ENCODE peak calls at places on chromosomes 5 and 9, in nine cellular contexts. J is CD8-positive, alpha-beta T cell; K is cardiac muscle cell; D is endothelial cell of umbilical vein; G is fibroblast of lung; P is lung; X is hepatocyte; O is lower leg skin; Y is esophagus squamous epithelium. W is an unnamed sample.

GRCh38 chr5:135651156-135651555 is 72.4 kb upstream of the CXCL14 start:
- DNase-seq in O (peak), J (no peak), K (no peak), D (no peak), Y (no peak), P (no peak), X (peak), G (peak), W (peak)

GRCh38 chr9:75636427-75637045 is 253.9 kb upstream of the PCSK5 start:
- DNase-seq in X (no peak), P (no peak), K (no peak), Y (no peak), D (no peak), O (no peak), G (no peak), J (no peak), W (no peak)

GRCh38 chr5:176676361-176676824 is 29.1 kb downstream of the TSPAN17 start:
- DNase-seq in O (no peak), D (no peak), Y (no peak), X (no peak), P (no peak), G (peak), J (no peak), K (peak), W (no peak)

GRCh38 chr9:115263731-115264130 is 145.8 kb upstream of the TNC start:
- DNase-seq in O (no peak), X (no peak), P (no peak), J (no peak), Y (no peak), G (peak), D (no peak), K (no peak), W (peak)

GRCh38 chr5:163248856-163249255 is 188.5 kb upstream of the CCNG1 start:
- DNase-seq in P (no peak), O (no peak), D (peak), Y (no peak), G (peak), J (no peak), X (no peak), K (no peak), W (no peak)

GRCh38 chr9:120931278-120932085 is 4.9 kb upstream of the TRAF1 start:
- DNase-seq in O (no peak), K (no peak), G (peak), J (peak), D (peak), Y (no peak), X (no peak), P (no peak), W (peak)

GRCh38 chr9:91845839-91846238 is 104.2 kb downstream of the ROR2 start:
- DNase-seq in J (no peak), X (no peak), G (no peak), D (no peak), K (no peak), Y (no peak), O (no peak), P (no peak), W (no peak)

GRCh38 chr9:128276574-128277270 is 646 bp downstream of the SWI5 start:
- DNase-seq in D (peak), Y (no peak), O (no peak), J (no peak), G (peak), K (peak), X (peak), P (no peak), W (peak)

GRCh38 chr9:4139201-4139600 is 160.7 kb downstream of the GLIS3 start:
- DNase-seq in G (no peak), X (no peak), P (no peak), J (no peak), Y (no peak), O (no peak), K (no peak), D (no peak), W (no peak)

GRCh38 chr9:18675345-18675744 is 201.4 kb downstream of the ADAMTSL1 start:
- DNase-seq in J (no peak), X (no peak), P (no peak), D (peak), G (peak), Y (no peak), K (no peak), O (no peak), W (no peak)

GRCh38 chr5:123511290-123511647 is 708 bp upstream of the CSNK1G3 start:
- DNase-seq in K (no peak), P (no peak), D (no peak), O (no peak), X (peak), J (no peak), G (peak), Y (no peak), W (peak)

GRCh38 chr5:71573611-71574010 is 13.5 kb upstream of the MCCC2 start:
- DNase-seq in G (no peak), K (peak), P (peak), J (no peak), Y (no peak), X (no peak), D (no peak), O (no peak), W (no peak)

GRCh38 chr9:130453487-130453886 is 8.7 kb downstream of the ASS1 start:
- DNase-seq in G (peak), J (no peak), O (no peak), K (peak), X (peak), Y (no peak), D (peak), P (no peak), W (no peak)

GRCh38 chr9:70753311-70753710 is 338.9 kb upstream of the KLF9 start:
- DNase-seq in O (no peak), X (no peak), D (no peak), K (no peak), P (no peak), G (no peak), Y (no peak), J (no peak), W (no peak)

GRCh38 chr5:177067491-177067890 is 19.2 kb upstream of the FGFR4 start:
- DNase-seq in Y (no peak), D (no peak), G (no peak), O (no peak), K (no peak), P (no peak), X (no peak), J (no peak), W (peak)

GRCh38 chr5:176762489-176762888 is 47.9 kb upstream of the UNC5A start:
- DNase-seq in D (no peak), G (no peak), K (no peak), J (no peak), P (no peak), Y (no peak), O (no peak), X (no peak), W (no peak)

GRCh38 chr9:21114311-21114710 is 27.3 kb downstream of the IFNW1 start:
- DNase-seq in O (no peak), Y (no peak), P (no peak), G (no peak), K (no peak), X (no peak), J (no peak), D (no peak), W (no peak)

GRCh38 chr5:78972654-78973428 is 12.3 kb downstream of the ARSB start:
- DNase-seq in J (no peak), O (peak), X (peak), G (peak), D (peak), K (no peak), Y (no peak), P (no peak), W (no peak)

GRCh38 chr5:150077996-150078801 is 8.2 kb downstream of the CSF1R start:
- DNase-seq in D (no peak), Y (no peak), O (no peak), J (peak), X (no peak), G (no peak), K (no peak), P (no peak), W (no peak)

GRCh38 chr9:126397056-126397455 is 70.4 kb downstream of the MVB12B start:
- DNase-seq in G (no peak), O (no peak), P (no peak), K (no peak), D (no peak), J (peak), Y (no peak), X (no peak), W (no peak)

GRCh38 chr9:138017200-138017599 is 139.6 kb downstream of the CACNA1B start:
- DNase-seq in G (no peak), X (no peak), J (no peak), Y (no peak), O (no peak), K (no peak), P (no peak), D (no peak), W (no peak)

GRCh38 chr5:151896041-151896691 is 28.5 kb downstream of the GLRA1 start:
- DNase-seq in O (no peak), D (no peak), X (peak), J (no peak), K (no peak), P (no peak), Y (no peak), G (peak), W (peak)

GRCh38 chr5:140075371-140075770 is 32.3 kb upstream of the NRG2 start:
- DNase-seq in X (no peak), K (no peak), Y (no peak), D (no peak), P (no peak), G (peak), O (no peak), J (no peak), W (peak)

GRCh38 chr5:157359350-157359910 is 93.5 kb downstream of the CYFIP2 start:
- DNase-seq in O (no peak), P (no peak), J (no peak), D (no peak), X (no peak), Y (no peak), G (no peak), K (no peak), W (no peak)

GRCh38 chr9:134182554-134183219 is 18.3 kb upstream of the RNU6ATAC start:
- DNase-seq in X (no peak), O (no peak), Y (no peak), G (peak), P (no peak), K (no peak), D (peak), J (no peak), W (peak)

GRCh38 chr5:71872465-71872864 is 153.4 kb downstream of the CARTPT start:
- DNase-seq in Y (no peak), G (no peak), P (no peak), X (no peak), D (no peak), J (no peak), O (no peak), K (no peak), W (peak)

GRCh38 chr5:138274189-138274853 is at the start of gene GFRA3:
- DNase-seq in X (peak), J (no peak), Y (no peak), G (peak), K (peak), O (no peak), D (no peak), P (no peak), W (peak)

GRCh38 chr5:119951330-119951934 is 322.1 kb downstream of the FAM170A start:
- DNase-seq in X (peak), P (no peak), J (no peak), Y (no peak), G (no peak), D (no peak), O (no peak), K (peak), W (peak)

GRCh38 chr5:50853151-50853550 is 186.7 kb downstream of the PARP8 start:
- DNase-seq in X (no peak), O (peak), D (no peak), G (no peak), P (no peak), J (no peak), K (no peak), Y (no peak), W (no peak)

GRCh38 chr5:8721536-8721935 is 824.3 kb downstream of the SEMA5A start:
- DNase-seq in J (no peak), K (no peak), P (no peak), Y (no peak), D (no peak), X (no peak), G (peak), O (no peak), W (no peak)

GRCh38 chr9:80157561-80157983 is 585.8 kb downstream of the TLE4 start:
- DNase-seq in J (no peak), Y (no peak), X (no peak), K (no peak), D (peak), G (peak), O (no peak), P (no peak), W (no peak)

GRCh38 chr5:172530835-172531703 is 76.7 kb upstream of the SH3PXD2B start:
- DNase-seq in K (no peak), J (no peak), O (peak), D (no peak), Y (no peak), X (no peak), P (peak), G (no peak), W (no peak)

GRCh38 chr5:172533058-172533398 is 78.7 kb upstream of the SH3PXD2B start:
- DNase-seq in P (peak), O (no peak), D (no peak), J (no peak), K (no peak), X (no peak), G (no peak), Y (no peak), W (no peak)

GRCh38 chr5:172533399-172534228 is 79.3 kb upstream of the SH3PXD2B start:
- DNase-seq in K (no peak), O (peak), Y (no peak), X (no peak), G (peak), J (no peak), P (peak), D (no peak), W (peak)

GRCh38 chr5:172531704-172532026 is 77.3 kb upstream of the SH3PXD2B start:
- DNase-seq in Y (no peak), O (no peak), J (no peak), K (no peak), D (no peak), G (no peak), X (no peak), P (no peak), W (no peak)

GRCh38 chr5:172534229-172535169 is 80.2 kb upstream of the SH3PXD2B start:
- DNase-seq in J (no peak), X (no peak), K (no peak), D (no peak), G (peak), P (peak), Y (no peak), O (peak), W (peak)
- H3K4me3 ChIP-seq in J (no peak), X (no peak), K (no peak), D (no peak), G (no peak), P (no peak), Y (no peak), O (no peak), W (no peak)

GRCh38 chr5:5164158-5164557 is 24.0 kb downstream of the ADAMTS16 start:
- DNase-seq in O (no peak), X (no peak), K (no peak), G (peak), J (no peak), Y (no peak), D (no peak), P (no peak), W (no peak)

GRCh38 chr5:5165541-5166002 is 25.4 kb downstream of the ADAMTS16 start:
- DNase-seq in D (no peak), G (peak), X (no peak), Y (no peak), O (no peak), J (no peak), K (no peak), P (no peak), W (no peak)

GRCh38 chr5:5169466-5169865 is 29.3 kb downstream of the ADAMTS16 start:
- DNase-seq in X (no peak), J (no peak), D (no peak), O (no peak), Y (no peak), P (no peak), K (no peak), G (no peak), W (no peak)
- TF ChIP-seq CTCF in X (no peak), J (no peak), D (no peak), O (no peak), Y (no peak), P (no peak), K (no peak), G (no peak), W (no peak)

DNA sequence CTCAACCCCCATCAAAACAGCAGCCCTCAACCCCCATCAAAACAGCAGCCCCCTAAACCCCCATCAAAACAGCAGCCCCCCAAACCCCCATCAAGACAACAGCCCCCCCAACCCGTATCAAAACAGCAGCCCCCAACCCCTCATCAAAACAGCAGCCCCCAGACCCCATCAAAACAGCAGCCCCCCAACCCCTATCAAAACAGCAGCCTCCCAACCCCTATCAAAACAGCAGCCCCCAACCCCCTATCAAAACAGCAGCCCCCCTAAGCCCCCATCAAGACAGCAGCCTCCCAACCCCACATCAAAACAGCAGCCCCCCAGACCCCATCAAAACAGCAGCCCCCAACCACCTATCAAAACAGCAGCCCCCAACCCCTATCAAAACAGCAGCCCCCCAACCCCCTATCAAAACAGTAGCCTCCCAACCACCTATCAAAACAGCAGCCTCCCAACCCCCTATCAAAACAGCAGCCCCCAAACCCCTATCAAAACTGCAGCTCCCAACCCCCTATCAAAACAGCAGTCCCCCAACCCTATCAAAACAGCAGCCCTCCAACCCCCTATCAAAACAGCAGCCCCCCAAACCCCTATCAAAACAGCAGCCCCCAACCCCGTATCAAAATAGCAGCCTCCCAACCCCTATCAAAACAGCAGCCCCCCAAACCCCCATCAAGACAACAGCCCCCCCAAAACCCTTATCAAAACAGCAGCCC is 1.2 kb downstream of the TPPP start:
- DNase-seq in O (no peak), P (no peak), Y (no peak), X (no peak), D (no peak), G (no peak), J (no peak), K (no peak), W (no peak)
- H3K4me3 ChIP-seq in O (no peak), P (no peak), Y (peak), X (no peak), D (no peak), G (no peak), J (no peak), K (no peak), W (peak)

GRCh38 chr5:179261301-179262125 is 83.7 kb downstream of the ADAMTS2 start:
- DNase-seq in J (no peak), K (peak), Y (no peak), X (peak), D (no peak), O (no peak), G (no peak), P (no peak), W (no peak)
- TF ChIP-seq CTCF in J (no peak), K (peak), Y (no peak), X (peak), D (no peak), O (no peak), G (peak), P (no peak), W (no peak)

W was measured in epithelial cell of esophagus.